ENCODE peak calls at places on chromosomes 3 and 15, in seven cellular contexts. One of them, this sample, is unnamed.

GRCh38 chr15:31556494-31557150 is 230.0 kb downstream of the KLF13 start:
- DNase-seq in right atrium auricular region: no peak
- DNase-seq in heart right ventricle: no peak
- DNase-seq in heart left ventricle: no peak
- DNase-seq in PC-9: no peak
- DNase-seq in tibial nerve: no peak
- DNase-seq in body of pancreas: no peak
- DNase-seq in this sample: no peak

GRCh38 chr15:59814409-59814808 is 125.3 kb upstream of the BNIP2 start:
- DNase-seq in right atrium auricular region: no peak
- DNase-seq in heart right ventricle: no peak
- DNase-seq in heart left ventricle: no peak
- DNase-seq in PC-9: no peak
- DNase-seq in tibial nerve: no peak
- DNase-seq in body of pancreas: no peak
- DNase-seq in this sample: no peak

GRCh38 chr3:169454823-169455222 is 208.7 kb downstream of the MECOM start:
- DNase-seq in right atrium auricular region: no peak
- DNase-seq in heart right ventricle: no peak
- DNase-seq in heart left ventricle: no peak
- DNase-seq in PC-9: peak
- DNase-seq in tibial nerve: no peak
- DNase-seq in body of pancreas: no peak
- DNase-seq in this sample: no peak

GRCh38 chr3:54034971-54035370 is 87.4 kb upstream of the CACNA2D3 start:
- DNase-seq in right atrium auricular region: no peak
- DNase-seq in heart right ventricle: no peak
- DNase-seq in heart left ventricle: no peak
- DNase-seq in PC-9: no peak
- DNase-seq in tibial nerve: no peak
- DNase-seq in body of pancreas: no peak
- DNase-seq in this sample: no peak

GRCh38 chr3:12869025-12869695 is 27.8 kb upstream of the RPL32 start:
- DNase-seq in right atrium auricular region: no peak
- DNase-seq in heart right ventricle: peak
- DNase-seq in heart left ventricle: peak
- DNase-seq in PC-9: no peak
- DNase-seq in tibial nerve: no peak
- DNase-seq in body of pancreas: peak
- DNase-seq in this sample: no peak

GRCh38 chr3:68007621-68008226 is 353.3 kb upstream of the SUCLG2 start:
- DNase-seq in right atrium auricular region: no peak
- DNase-seq in heart right ventricle: no peak
- DNase-seq in heart left ventricle: no peak
- DNase-seq in PC-9: no peak
- DNase-seq in tibial nerve: no peak
- DNase-seq in body of pancreas: peak
- DNase-seq in this sample: no peak

GRCh38 chr3:195077611-195078540 is 193.1 kb downstream of the XXYLT1 start:
- DNase-seq in right atrium auricular region: no peak
- DNase-seq in heart right ventricle: no peak
- DNase-seq in heart left ventricle: no peak
- DNase-seq in PC-9: no peak
- DNase-seq in tibial nerve: no peak
- DNase-seq in body of pancreas: no peak
- DNase-seq in this sample: no peak

GRCh38 chr15:67551207-67551743 is 8.8 kb downstream of the MAP2K5 start:
- DNase-seq in right atrium auricular region: no peak
- DNase-seq in heart right ventricle: no peak
- DNase-seq in heart left ventricle: no peak
- DNase-seq in PC-9: no peak
- DNase-seq in tibial nerve: no peak
- DNase-seq in body of pancreas: no peak
- DNase-seq in this sample: no peak

GRCh38 chr15:66908503-66909095 is 156.8 kb upstream of the SMAD3 start:
- DNase-seq in right atrium auricular region: no peak
- DNase-seq in heart right ventricle: no peak
- DNase-seq in heart left ventricle: no peak
- DNase-seq in PC-9: no peak
- DNase-seq in tibial nerve: no peak
- DNase-seq in body of pancreas: no peak
- DNase-seq in this sample: peak

GRCh38 chr3:17075907-17076306 is 191.2 kb downstream of the PLCL2 start:
- DNase-seq in right atrium auricular region: no peak
- DNase-seq in heart right ventricle: no peak
- DNase-seq in heart left ventricle: no peak
- DNase-seq in PC-9: no peak
- DNase-seq in tibial nerve: no peak
- DNase-seq in body of pancreas: no peak
- DNase-seq in this sample: no peak

GRCh38 chr3:172666181-172666872 is 44.5 kb downstream of the NCEH1 start:
- DNase-seq in right atrium auricular region: no peak
- DNase-seq in heart right ventricle: no peak
- DNase-seq in heart left ventricle: no peak
- DNase-seq in PC-9: peak
- DNase-seq in tibial nerve: no peak
- DNase-seq in body of pancreas: no peak
- DNase-seq in this sample: no peak

GRCh38 chr3:140585828-140586227 is 92.0 kb upstream of the TRIM42 start:
- DNase-seq in right atrium auricular region: no peak
- DNase-seq in heart right ventricle: no peak
- DNase-seq in heart left ventricle: no peak
- DNase-seq in PC-9: no peak
- DNase-seq in tibial nerve: no peak
- DNase-seq in body of pancreas: no peak
- DNase-seq in this sample: no peak

GRCh38 chr3:112973325-112974177 is 1.4 kb downstream of the CD200R1 start:
- DNase-seq in right atrium auricular region: no peak
- DNase-seq in heart right ventricle: no peak
- DNase-seq in heart left ventricle: no peak
- DNase-seq in PC-9: no peak
- DNase-seq in tibial nerve: no peak
- DNase-seq in body of pancreas: no peak
- DNase-seq in this sample: no peak

GRCh38 chr15:90138071-90138833 is 36.0 kb upstream of the IDH2 start:
- DNase-seq in right atrium auricular region: no peak
- DNase-seq in heart right ventricle: peak
- DNase-seq in heart left ventricle: peak
- DNase-seq in PC-9: no peak
- DNase-seq in tibial nerve: no peak
- DNase-seq in body of pancreas: no peak
- DNase-seq in this sample: no peak

GRCh38 chr15:71338251-71338650 is 223.0 kb downstream of the THSD4 start:
- DNase-seq in right atrium auricular region: no peak
- DNase-seq in heart right ventricle: peak
- DNase-seq in heart left ventricle: peak
- DNase-seq in PC-9: no peak
- DNase-seq in tibial nerve: no peak
- DNase-seq in body of pancreas: no peak
- DNase-seq in this sample: no peak

GRCh38 chr3:161310649-161311423 is 60.5 kb downstream of the SPTSSB start:
- DNase-seq in right atrium auricular region: no peak
- DNase-seq in heart right ventricle: no peak
- DNase-seq in heart left ventricle: no peak
- DNase-seq in PC-9: no peak
- DNase-seq in tibial nerve: no peak
- DNase-seq in body of pancreas: no peak
- DNase-seq in this sample: no peak

GRCh38 chr3:52730681-52731080 is 24.8 kb downstream of the SPCS1 start:
- DNase-seq in right atrium auricular region: no peak
- DNase-seq in heart right ventricle: no peak
- DNase-seq in heart left ventricle: no peak
- DNase-seq in PC-9: no peak
- DNase-seq in tibial nerve: no peak
- DNase-seq in body of pancreas: no peak
- DNase-seq in this sample: no peak

DNA sequence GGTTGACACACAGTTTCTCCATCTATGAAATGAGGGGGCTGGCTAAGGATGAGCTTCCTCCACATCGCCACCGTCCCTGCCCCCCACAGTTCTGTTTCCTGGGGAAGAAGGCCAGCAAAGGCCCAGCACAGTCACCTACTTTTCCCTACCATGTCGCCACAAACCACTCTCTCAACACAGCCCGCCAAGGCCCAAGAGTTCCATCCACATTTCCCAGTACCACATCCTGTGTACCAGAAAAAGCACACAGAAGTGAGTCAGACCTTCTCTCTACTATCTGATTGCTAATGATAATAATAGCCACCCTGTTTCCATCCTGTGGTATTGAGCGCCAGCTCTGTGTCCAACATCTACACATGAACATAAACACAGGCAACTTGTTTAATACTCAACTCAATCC is 30.3 kb upstream of the C15orf39 start:
- DNase-seq in right atrium auricular region: no peak
- DNase-seq in heart right ventricle: no peak
- DNase-seq in heart left ventricle: no peak
- DNase-seq in PC-9: peak
- DNase-seq in tibial nerve: no peak
- DNase-seq in body of pancreas: no peak
- DNase-seq in this sample: no peak
- H3K27ac ChIP-seq in right atrium auricular region: no peak
- H3K27ac ChIP-seq in heart right ventricle: no peak
- H3K27ac ChIP-seq in heart left ventricle: no peak
- H3K27ac ChIP-seq in PC-9: peak
- H3K27ac ChIP-seq in tibial nerve: no peak
- H3K27ac ChIP-seq in body of pancreas: no peak
- H3K27ac ChIP-seq in this sample: no peak

GRCh38 chr15:63601026-63601726 is 4.0 kb downstream of the FBXL22 start:
- DNase-seq in right atrium auricular region: no peak
- DNase-seq in heart right ventricle: no peak
- DNase-seq in heart left ventricle: peak
- DNase-seq in PC-9: no peak
- DNase-seq in tibial nerve: no peak
- DNase-seq in body of pancreas: peak
- DNase-seq in this sample: no peak

GRCh38 chr15:63601727-63602185 is 4.6 kb downstream of the FBXL22 start:
- DNase-seq in right atrium auricular region: no peak
- DNase-seq in heart right ventricle: no peak
- DNase-seq in heart left ventricle: no peak
- DNase-seq in PC-9: no peak
- DNase-seq in tibial nerve: no peak
- DNase-seq in body of pancreas: peak
- DNase-seq in this sample: no peak

GRCh38 chr15:63600001-63600645 is 2.9 kb downstream of the FBXL22 start:
- DNase-seq in right atrium auricular region: no peak
- DNase-seq in heart right ventricle: no peak
- DNase-seq in heart left ventricle: no peak
- DNase-seq in PC-9: no peak
- DNase-seq in tibial nerve: no peak
- DNase-seq in body of pancreas: no peak
- DNase-seq in this sample: no peak

GRCh38 chr15:63599401-63600000 is 2.3 kb downstream of the FBXL22 start:
- DNase-seq in right atrium auricular region: no peak
- DNase-seq in heart right ventricle: peak
- DNase-seq in heart left ventricle: peak
- DNase-seq in PC-9: peak
- DNase-seq in tibial nerve: no peak
- DNase-seq in body of pancreas: peak
- DNase-seq in this sample: no peak

DNA sequence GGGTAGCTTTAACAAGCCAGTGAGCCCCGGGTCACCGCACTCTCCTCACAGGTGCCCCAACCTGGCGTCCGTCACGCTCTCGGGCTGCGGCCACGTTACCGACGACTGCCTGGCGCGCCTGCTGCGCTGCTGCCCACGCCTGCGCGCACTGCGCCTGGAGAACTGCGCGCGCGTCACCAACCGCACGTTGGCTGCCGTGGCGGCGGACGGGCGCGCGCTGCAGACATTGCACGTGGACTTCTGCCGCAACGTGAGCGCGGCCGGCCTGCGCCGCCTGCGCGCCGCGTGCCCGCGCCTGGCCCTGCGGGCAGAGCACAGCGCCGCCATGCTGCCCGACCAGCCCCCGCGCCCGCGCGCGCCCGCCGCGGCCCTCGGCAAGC is 3.4 kb downstream of the FBXL22 start:
- DNase-seq in right atrium auricular region: peak
- DNase-seq in heart right ventricle: peak
- DNase-seq in heart left ventricle: peak
- DNase-seq in PC-9: peak
- DNase-seq in tibial nerve: peak
- DNase-seq in body of pancreas: peak
- DNase-seq in this sample: peak
- TF ChIP-seq CTCF in right atrium auricular region: no peak
- TF ChIP-seq CTCF in heart right ventricle: no peak
- TF ChIP-seq CTCF in heart left ventricle: peak
- TF ChIP-seq CTCF in PC-9: no peak
- TF ChIP-seq CTCF in tibial nerve: peak
- TF ChIP-seq CTCF in body of pancreas: peak
- TF ChIP-seq CTCF in this sample: no peak

GRCh38 chr3:58079773-58080172 is 71.6 kb downstream of the FLNB start:
- DNase-seq in right atrium auricular region: no peak
- DNase-seq in heart right ventricle: no peak
- DNase-seq in heart left ventricle: no peak
- DNase-seq in PC-9: no peak
- DNase-seq in tibial nerve: no peak
- DNase-seq in body of pancreas: no peak
- DNase-seq in this sample: no peak
- H3K4me3 ChIP-seq in right atrium auricular region: no peak
- H3K4me3 ChIP-seq in heart right ventricle: no peak
- H3K4me3 ChIP-seq in heart left ventricle: no peak
- H3K4me3 ChIP-seq in PC-9: no peak
- H3K4me3 ChIP-seq in tibial nerve: no peak
- H3K4me3 ChIP-seq in body of pancreas: no peak
- H3K4me3 ChIP-seq in this sample: no peak

GRCh38 chr15:98765610-98766009 is 117.3 kb downstream of the IGF1R start:
- DNase-seq in right atrium auricular region: no peak
- DNase-seq in heart right ventricle: no peak
- DNase-seq in heart left ventricle: no peak
- DNase-seq in PC-9: no peak
- DNase-seq in tibial nerve: no peak
- DNase-seq in body of pancreas: no peak
- DNase-seq in this sample: no peak

GRCh38 chr15:98764296-98764695 is 116.0 kb downstream of the IGF1R start:
- DNase-seq in right atrium auricular region: no peak
- DNase-seq in heart right ventricle: no peak
- DNase-seq in heart left ventricle: no peak
- DNase-seq in PC-9: no peak
- DNase-seq in tibial nerve: no peak
- DNase-seq in body of pancreas: no peak
- DNase-seq in this sample: no peak

GRCh38 chr15:98760975-98761374 is 112.6 kb downstream of the IGF1R start:
- DNase-seq in right atrium auricular region: no peak
- DNase-seq in heart right ventricle: no peak
- DNase-seq in heart left ventricle: no peak
- DNase-seq in PC-9: no peak
- DNase-seq in tibial nerve: no peak
- DNase-seq in body of pancreas: no peak
- DNase-seq in this sample: no peak

GRCh38 chr15:98760112-98760826 is 111.9 kb downstream of the IGF1R start:
- DNase-seq in right atrium auricular region: no peak
- DNase-seq in heart right ventricle: peak
- DNase-seq in heart left ventricle: peak
- DNase-seq in PC-9: no peak
- DNase-seq in tibial nerve: no peak
- DNase-seq in body of pancreas: no peak
- DNase-seq in this sample: no peak

DNA sequence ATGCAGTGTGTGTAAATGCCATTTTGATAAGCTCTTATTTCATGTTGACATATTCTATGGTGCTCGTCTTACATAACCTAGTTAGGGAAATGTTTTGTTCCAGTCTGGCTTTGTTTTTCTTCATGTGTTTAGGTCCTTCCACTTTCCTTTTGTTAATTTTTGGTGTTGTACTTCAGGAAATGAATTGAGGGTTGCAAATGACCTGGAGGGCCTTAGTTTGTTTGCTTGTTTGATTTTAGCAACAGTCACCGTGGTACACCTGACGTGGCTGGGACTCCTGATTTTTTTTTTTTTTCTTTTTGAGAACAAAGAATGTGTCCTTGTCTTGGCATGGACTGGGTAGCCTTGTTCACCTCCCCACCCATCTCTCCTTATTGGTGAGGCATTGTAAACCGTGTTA is 114.8 kb downstream of the IGF1R start:
- DNase-seq in right atrium auricular region: no peak
- DNase-seq in heart right ventricle: no peak
- DNase-seq in heart left ventricle: no peak
- DNase-seq in PC-9: peak
- DNase-seq in tibial nerve: no peak
- DNase-seq in body of pancreas: no peak
- DNase-seq in this sample: no peak
- H3K27ac ChIP-seq in right atrium auricular region: peak
- H3K27ac ChIP-seq in heart right ventricle: no peak
- H3K27ac ChIP-seq in heart left ventricle: no peak
- H3K27ac ChIP-seq in PC-9: peak
- H3K27ac ChIP-seq in tibial nerve: no peak
- H3K27ac ChIP-seq in body of pancreas: no peak
- H3K27ac ChIP-seq in this sample: no peak

This sample was measured in coronary artery.